ENCODE peak calls at places on chromosome 18, in four cellular contexts. P is AG04450, T is fibroblast of lung, Z is cardiac fibroblast. F is an unnamed sample.

GRCh38 chr18:48921305-48922202 is 29.2 kb downstream of the SMAD7 start:
- DNase-seq in P (no peak), T (no peak), Z (no peak), F (no peak)

GRCh38 chr18:36532394-36532793 is 234.9 kb downstream of the FHOD3 start:
- DNase-seq in P (no peak), T (no peak), Z (peak), F (no peak)

GRCh38 chr18:75208836-75209128 is 157 bp downstream of the PTGR3 start:
- DNase-seq in P (no peak), T (no peak), Z (no peak), F (no peak)

GRCh38 chr18:32770651-32771168 is 2.1 kb downstream of the KLHL14 start:
- DNase-seq in P (no peak), T (no peak), Z (no peak), F (no peak)

GRCh38 chr18:23225518-23225917 is 90.2 kb downstream of the CABLES1 start:
- DNase-seq in P (peak), T (peak), Z (peak), F (peak)

GRCh38 chr18:35174093-35174731 is 66.6 kb upstream of the ZNF397 start:
- DNase-seq in P (no peak), T (no peak), Z (no peak), F (no peak)

GRCh38 chr18:72672364-72673151 is 128.4 kb upstream of the CBLN2 start:
- DNase-seq in P (no peak), T (peak), Z (peak), F (peak)

GRCh38 chr18:6960656-6961055 is 156.9 kb downstream of the LAMA1 start:
- DNase-seq in P (no peak), T (peak), Z (peak), F (no peak)

GRCh38 chr18:48657446-48658120 is 118.8 kb downstream of the CTIF start:
- DNase-seq in P (no peak), T (no peak), Z (peak), F (no peak)

GRCh38 chr18:34084635-34085034 is 140.1 kb downstream of the NOL4 start:
- DNase-seq in P (no peak), T (no peak), Z (no peak), F (no peak)

GRCh38 chr18:35479911-35480586 is 17.7 kb downstream of the INO80C start:
- DNase-seq in P (no peak), T (no peak), Z (no peak), F (no peak)

GRCh38 chr18:62585274-62586147 is 62.7 kb downstream of the ZCCHC2 start:
- DNase-seq in P (no peak), T (no peak), Z (no peak), F (no peak)

GRCh38 chr18:2515408-2515807 is 55.9 kb downstream of the METTL4 start:
- DNase-seq in P (peak), T (peak), Z (peak), F (peak)

GRCh38 chr18:49055787-49056186 is 105.0 kb upstream of the SMAD7 start:
- DNase-seq in P (no peak), T (peak), Z (peak), F (no peak)

GRCh38 chr18:73315381-73315780 is 447.6 kb upstream of the NETO1 start:
- DNase-seq in P (no peak), T (no peak), Z (no peak), F (no peak)

GRCh38 chr18:45920367-45920766 is 46.8 kb downstream of the EPG5 start:
- DNase-seq in P (no peak), T (peak), Z (peak), F (peak)

GRCh38 chr18:60549338-60549960 is 176.9 kb upstream of the MC4R start:
- DNase-seq in P (peak), T (peak), Z (peak), F (peak)

GRCh38 chr18:21179590-21180220 is 62.3 kb upstream of the GREB1L start:
- DNase-seq in P (peak), T (peak), Z (peak), F (peak)

GRCh38 chr18:70322928-70323327 is 34.1 kb downstream of the SOCS6 start:
- DNase-seq in P (no peak), T (peak), Z (peak), F (no peak)

DNA sequence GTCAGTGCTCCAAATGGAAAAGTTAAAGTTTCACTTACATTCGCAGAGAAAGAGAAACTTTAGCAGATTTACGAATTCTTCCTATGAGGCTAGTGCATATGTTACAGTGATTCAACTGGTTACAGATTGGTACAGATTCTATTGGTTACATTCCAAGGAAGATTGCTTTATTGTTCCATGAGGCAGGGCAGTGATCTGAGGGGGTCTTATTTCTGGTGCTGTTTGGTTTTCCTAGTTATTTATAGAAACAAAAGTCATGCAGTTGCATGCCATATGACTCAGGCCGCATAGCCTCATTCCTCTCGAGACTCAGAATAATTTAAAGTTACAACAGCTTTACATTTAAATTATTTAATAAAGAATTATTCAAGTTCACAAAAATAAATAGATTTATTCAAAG is 385.4 kb upstream of the SYT4 start:
- DNase-seq in P (peak), T (peak), Z (peak), F (peak)
- H3K4me3 ChIP-seq in P (peak), T (no peak), Z (no peak), F (no peak)

DNA sequence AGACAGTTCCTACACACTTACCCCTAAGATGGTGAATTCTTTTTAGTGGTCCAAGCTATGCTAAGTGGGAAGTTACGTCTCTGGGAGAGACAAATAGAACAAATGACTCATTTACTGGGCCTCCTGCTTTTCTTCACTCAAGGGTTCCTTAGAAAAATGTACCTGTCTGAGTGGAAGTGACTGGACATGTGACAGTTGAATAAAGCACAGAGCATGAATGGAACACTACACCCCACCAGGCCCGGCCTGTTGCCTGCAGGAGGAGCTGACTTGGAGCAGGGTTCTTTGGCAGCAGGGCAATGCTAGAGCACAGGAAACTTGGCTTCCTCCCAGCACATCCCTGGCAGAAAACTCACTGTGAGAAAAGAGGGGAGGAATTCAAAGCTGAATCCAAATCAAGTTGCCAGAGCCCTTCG is 451.0 kb upstream of the SETBP1 start:
- DNase-seq in P (no peak), T (peak), Z (peak), F (no peak)
- TF ChIP-seq CTCF in P (no peak), T (peak), Z (no peak), F (no peak)

GRCh38 chr18:58865714-58866113 is 1.0 kb downstream of the ZNF532 start:
- DNase-seq in P (no peak), T (no peak), Z (no peak), F (no peak)
- H3K4me3 ChIP-seq in P (peak), T (peak), Z (no peak), F (peak)

GRCh38 chr18:41391616-41392610 is 563.1 kb upstream of the PIK3C3 start:
- DNase-seq in P (peak), T (peak), Z (peak), F (no peak)
- TF ChIP-seq CTCF in P (peak), T (peak), Z (peak), F (peak)

GRCh38 chr18:10457798-10458197 is 3.4 kb downstream of the APCDD1 start:
- DNase-seq in P (no peak), T (no peak), Z (no peak), F (no peak)

GRCh38 chr18:10456718-10457499 is 2.5 kb downstream of the APCDD1 start:
- DNase-seq in P (no peak), T (no peak), Z (no peak), F (no peak)

GRCh38 chr18:10453885-10454772 is at the start of gene APCDD1:
- DNase-seq in P (no peak), T (peak), Z (no peak), F (no peak)

GRCh38 chr18:10454800-10455550 is 540 bp downstream of the APCDD1 start:
- DNase-seq in P (no peak), T (peak), Z (peak), F (no peak)

DNA sequence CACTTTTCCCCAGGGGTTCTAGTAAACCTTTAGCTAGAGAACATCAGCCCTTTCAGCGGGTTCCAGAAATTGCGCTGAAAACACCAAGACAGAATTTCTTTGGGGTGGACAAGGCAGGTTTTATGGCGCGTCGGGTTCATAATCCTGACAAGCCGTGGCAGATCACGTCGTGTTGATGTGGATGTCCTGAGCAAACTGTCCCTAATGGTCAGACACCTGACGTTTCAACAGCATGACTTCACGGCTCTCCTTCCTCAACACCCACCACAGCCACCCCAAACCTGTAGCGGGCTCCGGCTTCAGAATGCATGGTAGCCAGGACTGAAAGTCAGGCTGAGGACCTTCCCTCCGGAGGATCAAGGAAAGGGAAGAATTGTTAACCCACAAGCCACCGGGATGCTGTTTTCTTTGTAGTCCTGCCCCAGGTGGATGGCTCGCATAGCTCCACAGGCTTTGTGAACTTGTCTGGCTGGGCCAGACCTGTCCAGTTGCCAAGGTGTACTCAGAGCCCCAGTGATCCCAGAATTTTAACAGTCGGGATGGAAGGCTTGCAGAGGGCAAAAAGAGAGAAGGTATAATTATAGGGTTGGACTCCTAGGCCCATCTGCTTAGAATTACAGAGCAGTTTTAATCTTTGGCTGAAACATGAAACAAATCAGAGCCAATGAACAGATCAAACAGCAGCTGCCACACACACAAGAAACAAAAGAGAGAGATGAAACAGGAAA is 1.5 kb downstream of the APCDD1 start:
- DNase-seq in P (no peak), T (no peak), Z (no peak), F (no peak)
- H3K4me3 ChIP-seq in P (no peak), T (peak), Z (no peak), F (peak)

F was measured in HFF-Myc.